ENCODE peak calls at places on chromosomes 16 and 17, in six cellular contexts. V, U, S, F, M and Q are unnamed samples.

GRCh38 chr17:43020789-43021738 is 1.1 kb downstream of the VAT1 start:
- DNase-seq in F (peak), M (peak), V (peak), S (no peak), U (peak), Q (peak)

GRCh38 chr17:17691468-17692263 is 10.4 kb downstream of the RAI1 start:
- DNase-seq in S (no peak), U (no peak), V (peak), F (no peak), M (no peak), Q (no peak)

GRCh38 chr17:76441681-76442340 is 11.1 kb downstream of the UBE2O start:
- DNase-seq in F (no peak), V (no peak), U (no peak), M (no peak), S (no peak), Q (no peak)

GRCh38 chr16:76345093-76345735 is 68.0 kb downstream of the CNTNAP4 start:
- DNase-seq in V (peak), U (no peak), M (no peak), S (no peak), F (no peak), Q (no peak)

GRCh38 chr16:89493776-89494175 is 3.4 kb upstream of the ANKRD11 start:
- DNase-seq in U (no peak), M (no peak), F (no peak), S (no peak), V (no peak), Q (no peak)

GRCh38 chr17:47300718-47301117 is 23.0 kb upstream of the EFCAB13 start:
- DNase-seq in F (no peak), V (no peak), U (no peak), M (no peak), S (no peak), Q (no peak)

GRCh38 chr16:26643519-26643918 is 423.2 kb upstream of the C16orf82 start:
- DNase-seq in S (no peak), U (no peak), F (no peak), V (no peak), M (no peak), Q (no peak)

GRCh38 chr17:75814021-75814395 is 29.4 kb downstream of the UNK start:
- DNase-seq in V (no peak), M (no peak), S (no peak), U (no peak), F (no peak), Q (no peak)

GRCh38 chr17:52673791-52674190 is 515.3 kb upstream of the CA10 start:
- DNase-seq in S (no peak), V (no peak), F (no peak), U (no peak), M (no peak), Q (no peak)

GRCh38 chr17:32626371-32626770 is 139.6 kb downstream of the CDK5R1 start:
- DNase-seq in F (no peak), V (no peak), M (no peak), S (no peak), U (no peak), Q (no peak)

GRCh38 chr17:82407255-82407654 is 10.9 kb upstream of the HEXD start:
- DNase-seq in S (no peak), U (no peak), M (no peak), F (no peak), V (no peak), Q (no peak)

GRCh38 chr17:2412561-2413021 is 11.7 kb upstream of the MNT start:
- DNase-seq in S (no peak), F (peak), U (peak), V (no peak), M (peak), Q (peak)

GRCh38 chr17:56595831-56596740 is 2.6 kb downstream of the NOG start:
- DNase-seq in M (peak), U (peak), S (no peak), F (peak), V (no peak), Q (peak)

GRCh38 chr17:50079334-50080095 is 15.6 kb upstream of the PDK2 start:
- DNase-seq in M (no peak), U (peak), F (peak), V (no peak), S (no peak), Q (no peak)